ENCODE peak calls at places on chromosomes 12 and 14, in seven cellular contexts. D is cardiac fibroblast, Q is astrocyte, B is body of pancreas, H is AG04449, E is GM12865, A is lower leg skin. Z is an unnamed sample.

GRCh38 chr14:23307687-23308644 is 1.3 kb downstream of the BCL2L2 start:
- DNase-seq in Q (peak; percentile 51), A (no peak), E (no peak), H (no peak), D (no peak), B (no peak), Z (peak; percentile 9)

GRCh38 chr12:10031771-10032175 is 1.3 kb downstream of the CLEC9A start:
- DNase-seq in H (peak; percentile 77), Q (peak; percentile 82), E (no peak), D (peak; percentile 64), A (no peak), B (no peak), Z (peak; percentile 56)

GRCh38 chr12:49342066-49342913 is 4.4 kb upstream of the DNAJC22 start:
- DNase-seq in Q (peak; percentile 39), A (no peak), H (no peak), E (peak; percentile 88), D (peak; percentile 79), B (peak; percentile 82), Z (peak; percentile 79)

GRCh38 chr12:95972832-95973465 is 23.2 kb downstream of the HAL start:
- DNase-seq in D (no peak), H (no peak), A (no peak), E (no peak), B (no peak), Q (no peak), Z (no peak)

GRCh38 chr12:101527682-101528081 is 52.5 kb downstream of the SPIC start:
- DNase-seq in A (no peak), Q (no peak), B (no peak), H (no peak), D (no peak), E (no peak), Z (no peak)

GRCh38 chr12:13436696-13437391 is 240.3 kb downstream of the EMP1 start:
- DNase-seq in H (no peak), B (peak; percentile 44), A (no peak), D (peak; percentile 41), E (peak; percentile 5), Q (peak; percentile 5), Z (peak; percentile 17)

GRCh38 chr14:97417331-97417730 is 620.1 kb downstream of the VRK1 start:
- DNase-seq in H (no peak), B (no peak), Q (no peak), A (no peak), E (peak; percentile 67), D (no peak), Z (no peak)

GRCh38 chr14:95850429-95850828 is 26.2 kb upstream of the TUNAR start:
- DNase-seq in H (no peak), B (no peak), D (no peak), Q (no peak), A (no peak), E (no peak), Z (no peak)

GRCh38 chr12:30508205-30508967 is 187.3 kb downstream of the IPO8 start:
- DNase-seq in Q (no peak), B (no peak), A (no peak), E (no peak), H (no peak), D (no peak), Z (no peak)

GRCh38 chr12:112297188-112297587 is 85.0 kb downstream of the HECTD4 start:
- DNase-seq in B (no peak), E (no peak), A (no peak), D (no peak), Q (no peak), H (no peak), Z (no peak)

GRCh38 chr12:40829738-40830144 is 137.5 kb downstream of the CNTN1 start:
- DNase-seq in Q (no peak), E (no peak), D (no peak), H (no peak), B (no peak), A (no peak), Z (peak; percentile 5)

GRCh38 chr12:104502662-104503061 is 45.9 kb downstream of the CHST11 start:
- DNase-seq in Q (no peak), B (no peak), A (no peak), H (no peak), D (no peak), E (no peak), Z (no peak)
- H3K4me3 ChIP-seq in Q (no peak overlapping the region), B (no peak overlapping the region), A (no peak overlapping the region), H (no peak overlapping the region), D (no peak overlapping the region), E (no peak overlapping the region), Z (no peak overlapping the region)

DNA sequence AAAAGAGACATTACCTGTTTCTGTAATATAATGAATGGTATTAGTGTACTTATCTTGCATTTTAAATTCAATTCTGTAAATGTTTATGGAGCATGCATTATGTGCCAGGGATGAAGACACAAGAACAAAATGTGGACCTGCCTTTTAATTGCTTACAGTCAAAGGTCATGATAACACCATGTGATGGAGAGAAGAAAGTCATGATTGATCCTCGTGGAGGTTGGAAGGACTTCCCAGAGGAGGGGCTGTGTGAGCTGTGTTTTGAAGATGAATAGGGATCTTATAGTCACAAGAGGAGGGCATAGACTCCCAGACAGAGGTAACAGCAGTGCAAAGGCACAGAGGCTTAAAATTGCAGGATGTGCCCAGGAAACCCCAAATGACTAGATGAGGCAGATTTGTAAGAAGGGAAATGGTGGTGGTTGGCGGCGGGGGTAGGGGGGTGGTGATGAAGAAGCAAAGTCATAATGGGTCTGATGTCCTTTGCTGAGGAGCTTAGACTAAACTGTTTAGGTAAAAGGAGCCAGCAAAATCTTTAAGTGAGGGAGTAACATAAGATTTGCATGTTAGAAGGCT is 151.5 kb downstream of the PRKCH start:
- DNase-seq in D (peak; percentile 41), Q (no peak), B (no peak), A (no peak), H (no peak), E (peak; percentile 68), Z (peak; percentile 69)
- TF ChIP-seq CTCF in D (no peak), Q (no peak), B (no peak), A (no peak), H (no peak), E (no peak), Z (no peak)

GRCh38 chr14:91382712-91383111 is 34.9 kb downstream of the CCDC88C start:
- DNase-seq in E (no peak), A (no peak), Q (no peak), B (no peak), D (no peak), H (no peak), Z (no peak)
- H3K4me3 ChIP-seq in E (no peak overlapping the region), A (no peak overlapping the region), Q (no peak overlapping the region), B (no peak overlapping the region), D (no peak overlapping the region), H (no peak overlapping the region), Z (no peak overlapping the region)

DNA sequence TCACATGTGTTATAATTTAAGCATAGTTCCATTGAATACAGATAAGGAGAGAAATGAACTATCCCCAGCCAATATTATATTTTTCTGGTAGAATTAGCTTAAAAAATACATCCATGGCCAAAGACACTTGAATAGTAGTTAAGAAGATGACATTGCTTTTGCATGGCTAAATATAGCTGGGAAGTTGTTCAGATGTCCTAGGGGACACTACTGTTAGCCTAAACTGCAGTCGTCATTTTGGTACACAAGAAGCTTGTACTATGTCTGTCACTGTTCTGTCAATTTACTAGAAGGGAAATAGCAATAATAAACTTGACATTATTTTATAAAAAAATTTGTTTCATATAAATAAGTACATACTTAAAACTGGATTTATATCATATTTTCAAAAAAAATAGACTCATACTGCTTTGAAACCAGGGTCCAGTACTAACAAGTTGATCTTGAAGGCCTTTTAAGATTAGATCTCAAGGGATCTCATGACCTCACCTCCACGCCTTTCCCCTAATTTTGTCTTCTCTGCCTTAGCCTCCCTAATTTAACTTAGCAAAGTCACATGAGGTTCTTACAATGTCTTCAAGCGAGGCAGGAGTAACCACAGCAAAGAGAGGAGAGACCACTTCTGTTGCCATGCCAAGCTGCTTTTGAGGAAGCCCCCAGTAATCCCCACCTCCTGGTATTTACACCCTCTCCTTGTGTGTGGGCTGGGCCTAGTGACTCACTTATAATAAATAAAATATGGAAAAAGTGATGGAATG is 81.0 kb downstream of the AVPR1A start:
- DNase-seq in D (no peak), Q (no peak), B (no peak), A (no peak), E (no peak), H (no peak), Z (no peak)
- TF ChIP-seq CTCF in D (no peak), Q (no peak), B (no peak), A (no peak), E (no peak), H (no peak), Z (no peak)

DNA sequence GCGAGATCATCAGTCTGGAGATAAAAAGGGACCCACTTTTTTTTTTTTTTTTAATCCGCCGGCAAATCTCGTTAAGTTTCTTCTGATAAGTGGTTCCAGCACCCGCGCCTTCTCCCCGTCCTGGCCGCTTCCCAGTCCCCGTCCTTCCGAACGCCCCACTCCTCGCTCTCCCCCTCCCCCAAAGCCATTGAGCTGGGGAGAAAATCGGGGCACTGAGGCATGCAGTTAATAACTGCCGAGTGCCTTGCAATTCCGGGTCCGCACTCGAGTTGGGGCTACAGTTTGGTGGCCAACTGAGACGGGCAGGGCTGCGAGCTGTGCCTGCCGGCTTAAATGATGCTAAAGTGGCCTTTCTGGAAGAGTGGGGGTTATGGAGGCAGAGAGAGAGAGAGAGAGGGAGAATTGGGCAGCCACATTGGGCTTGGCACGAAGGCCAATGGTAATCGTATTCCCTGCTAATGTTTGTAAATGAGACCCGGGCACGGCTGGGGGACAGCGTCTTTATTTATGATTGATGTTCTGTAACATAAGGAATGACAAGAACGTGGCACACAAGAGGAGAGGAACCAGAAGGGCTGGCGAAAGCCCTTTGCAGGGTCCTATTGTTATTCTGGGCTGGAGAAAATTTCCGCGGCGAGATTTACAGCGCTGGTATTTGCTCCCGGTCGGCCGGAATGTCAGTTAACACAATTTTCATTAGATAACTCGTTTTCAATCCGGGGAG is 115.4 kb upstream of the MYL2 start:
- DNase-seq in E (no peak), A (no peak), B (no peak), D (no peak), Q (no peak), H (no peak), Z (no peak)
- H3K4me3 ChIP-seq in E (no peak overlapping the region), A (no peak overlapping the region), B (no peak overlapping the region), D (no peak overlapping the region), Q (no peak overlapping the region), H (no peak overlapping the region), Z (no peak overlapping the region)

GRCh38 chr14:100309028-100309718 is 2.9 kb upstream of the SLC25A29 start:
- DNase-seq in Q (no peak), B (no peak), A (no peak), E (no peak), H (no peak), D (peak; percentile 19), Z (no peak)
- TF ChIP-seq CTCF in Q (no peak), B (no peak), A (no peak), E (no peak), H (no peak), D (no peak), Z (no peak)

DNA sequence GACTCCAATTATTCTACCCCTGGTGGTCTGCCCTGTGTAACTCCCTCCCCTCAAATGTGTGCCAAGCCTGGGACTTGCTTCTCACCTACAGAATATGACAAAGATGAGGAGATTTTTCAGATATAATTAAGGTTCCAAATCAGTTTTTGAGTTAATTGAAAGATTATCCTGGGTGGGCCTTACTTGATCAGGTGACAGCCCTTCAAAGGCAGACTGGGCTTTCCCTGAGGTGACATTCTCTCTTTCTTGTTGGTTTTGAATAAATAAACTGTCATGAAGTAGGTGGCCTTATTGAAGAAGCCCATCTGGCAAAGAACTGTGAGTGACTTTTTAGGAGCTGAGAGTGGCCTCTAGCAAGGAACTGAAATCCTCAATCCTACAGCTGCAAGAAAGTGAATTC is 106.0 kb downstream of the BRMS1L start:
- DNase-seq in B (no peak), H (no peak), A (no peak), E (peak; percentile 23), Q (no peak), D (no peak), Z (no peak)
- H3K4me3 ChIP-seq in B (no peak overlapping the region), H (no peak overlapping the region), A (no peak overlapping the region), E (no peak overlapping the region), Q (no peak overlapping the region), D (no peak overlapping the region), Z (no peak overlapping the region)

GRCh38 chr14:37591941-37592287 is 3.1 kb downstream of the FOXA1 start:
- DNase-seq in Q (no peak), E (no peak), B (no peak), H (no peak), A (no peak), D (no peak), Z (no peak)
- TF ChIP-seq CTCF in Q (no peak), E (no peak), B (no peak), H (no peak), A (no peak), D (no peak), Z (no peak)

Z was measured in fibroblast of villous mesenchyme.